ENCODE peak calls at places on chromosomes 13 and 19, in ten cellular contexts. One of them, this sample, is unnamed.

GRCh38 chr19:604355-604754 is 14.7 kb downstream of the HCN2 start:
- DNase-seq in DMS 273 treated with DMSO at 0.1 percent for 48 hours: no peak
- DNase-seq in GM03348: no peak
- DNase-seq in NCI-H1092 treated with DMSO at 0.1 percent for 48 hours: no peak
- DNase-seq in tibial artery: no peak
- DNase-seq in effector memory CD8-positive, alpha-beta T cell: no peak
- DNase-seq in NB4: peak
- DNase-seq in iris pigment epithelial cell: no peak
- DNase-seq in neural progenitor cell: no peak
- DNase-seq in T-helper 17 cell: no peak
- DNase-seq in this sample: no peak

GRCh38 chr13:46288570-46289259 is 77.0 kb downstream of the LRRC63 start:
- DNase-seq in NCI-H1092 treated with DMSO at 0.1 percent for 48 hours: peak
- DNase-seq in DMS 273 treated with DMSO at 0.1 percent for 48 hours: no peak
- DNase-seq in T-helper 17 cell: no peak
- DNase-seq in effector memory CD8-positive, alpha-beta T cell: peak
- DNase-seq in neural progenitor cell: peak
- DNase-seq in NB4: peak
- DNase-seq in GM03348: peak
- DNase-seq in tibial artery: no peak
- DNase-seq in iris pigment epithelial cell: peak
- DNase-seq in this sample: no peak

GRCh38 chr13:72424059-72424458 is 303.4 kb downstream of the MZT1 start:
- DNase-seq in iris pigment epithelial cell: no peak
- DNase-seq in DMS 273 treated with DMSO at 0.1 percent for 48 hours: no peak
- DNase-seq in NCI-H1092 treated with DMSO at 0.1 percent for 48 hours: no peak
- DNase-seq in neural progenitor cell: peak
- DNase-seq in GM03348: no peak
- DNase-seq in effector memory CD8-positive, alpha-beta T cell: no peak
- DNase-seq in tibial artery: no peak
- DNase-seq in NB4: no peak
- DNase-seq in T-helper 17 cell: no peak
- DNase-seq in this sample: no peak

GRCh38 chr19:1954547-1954946 is 13.6 kb downstream of the CSNK1G2 start:
- DNase-seq in T-helper 17 cell: no peak
- DNase-seq in tibial artery: no peak
- DNase-seq in neural progenitor cell: no peak
- DNase-seq in iris pigment epithelial cell: no peak
- DNase-seq in effector memory CD8-positive, alpha-beta T cell: no peak
- DNase-seq in NCI-H1092 treated with DMSO at 0.1 percent for 48 hours: no peak
- DNase-seq in GM03348: no peak
- DNase-seq in DMS 273 treated with DMSO at 0.1 percent for 48 hours: no peak
- DNase-seq in NB4: no peak
- DNase-seq in this sample: no peak

GRCh38 chr13:48938308-48938943 is 37.3 kb upstream of the FNDC3A start:
- DNase-seq in effector memory CD8-positive, alpha-beta T cell: no peak
- DNase-seq in GM03348: no peak
- DNase-seq in NB4: no peak
- DNase-seq in tibial artery: no peak
- DNase-seq in DMS 273 treated with DMSO at 0.1 percent for 48 hours: no peak
- DNase-seq in NCI-H1092 treated with DMSO at 0.1 percent for 48 hours: no peak
- DNase-seq in iris pigment epithelial cell: no peak
- DNase-seq in neural progenitor cell: no peak
- DNase-seq in T-helper 17 cell: no peak
- DNase-seq in this sample: no peak

GRCh38 chr19:16288544-16288943 is 36.1 kb upstream of the KLF2 start:
- DNase-seq in neural progenitor cell: no peak
- DNase-seq in NB4: no peak
- DNase-seq in effector memory CD8-positive, alpha-beta T cell: no peak
- DNase-seq in T-helper 17 cell: no peak
- DNase-seq in DMS 273 treated with DMSO at 0.1 percent for 48 hours: no peak
- DNase-seq in GM03348: no peak
- DNase-seq in NCI-H1092 treated with DMSO at 0.1 percent for 48 hours: no peak
- DNase-seq in iris pigment epithelial cell: peak
- DNase-seq in tibial artery: no peak
- DNase-seq in this sample: no peak

GRCh38 chr13:92187378-92187989 is 789.1 kb downstream of the GPC5 start:
- DNase-seq in NCI-H1092 treated with DMSO at 0.1 percent for 48 hours: peak
- DNase-seq in DMS 273 treated with DMSO at 0.1 percent for 48 hours: no peak
- DNase-seq in NB4: peak
- DNase-seq in neural progenitor cell: peak
- DNase-seq in tibial artery: no peak
- DNase-seq in iris pigment epithelial cell: peak
- DNase-seq in effector memory CD8-positive, alpha-beta T cell: no peak
- DNase-seq in T-helper 17 cell: no peak
- DNase-seq in GM03348: peak
- DNase-seq in this sample: peak

GRCh38 chr19:512548-513365 is 5.5 kb downstream of the TPGS1 start:
- DNase-seq in NB4: no peak
- DNase-seq in iris pigment epithelial cell: no peak
- DNase-seq in GM03348: no peak
- DNase-seq in NCI-H1092 treated with DMSO at 0.1 percent for 48 hours: peak
- DNase-seq in T-helper 17 cell: no peak
- DNase-seq in tibial artery: no peak
- DNase-seq in DMS 273 treated with DMSO at 0.1 percent for 48 hours: no peak
- DNase-seq in neural progenitor cell: no peak
- DNase-seq in effector memory CD8-positive, alpha-beta T cell: no peak
- DNase-seq in this sample: no peak

GRCh38 chr13:106568225-106569003 is 477 bp upstream of the ARGLU1 start:
- DNase-seq in iris pigment epithelial cell: no peak
- DNase-seq in tibial artery: no peak
- DNase-seq in GM03348: no peak
- DNase-seq in T-helper 17 cell: no peak
- DNase-seq in effector memory CD8-positive, alpha-beta T cell: no peak
- DNase-seq in neural progenitor cell: no peak
- DNase-seq in NB4: peak
- DNase-seq in NCI-H1092 treated with DMSO at 0.1 percent for 48 hours: no peak
- DNase-seq in DMS 273 treated with DMSO at 0.1 percent for 48 hours: no peak
- DNase-seq in this sample: no peak

GRCh38 chr19:40633207-40633606 is 32.0 kb downstream of the LTBP4 start:
- DNase-seq in T-helper 17 cell: no peak
- DNase-seq in neural progenitor cell: no peak
- DNase-seq in tibial artery: no peak
- DNase-seq in NCI-H1092 treated with DMSO at 0.1 percent for 48 hours: no peak
- DNase-seq in iris pigment epithelial cell: peak
- DNase-seq in DMS 273 treated with DMSO at 0.1 percent for 48 hours: no peak
- DNase-seq in effector memory CD8-positive, alpha-beta T cell: no peak
- DNase-seq in NB4: no peak
- DNase-seq in GM03348: no peak
- DNase-seq in this sample: no peak

GRCh38 chr19:49840321-49840720 is 10.6 kb upstream of the PTOV1 start:
- DNase-seq in effector memory CD8-positive, alpha-beta T cell: no peak
- DNase-seq in DMS 273 treated with DMSO at 0.1 percent for 48 hours: no peak
- DNase-seq in neural progenitor cell: no peak
- DNase-seq in tibial artery: no peak
- DNase-seq in T-helper 17 cell: no peak
- DNase-seq in GM03348: no peak
- DNase-seq in NB4: no peak
- DNase-seq in iris pigment epithelial cell: no peak
- DNase-seq in NCI-H1092 treated with DMSO at 0.1 percent for 48 hours: no peak
- DNase-seq in this sample: no peak

GRCh38 chr13:114068723-114069322 is 63.6 kb downstream of the RASA3 start:
- DNase-seq in GM03348: peak
- DNase-seq in neural progenitor cell: no peak
- DNase-seq in T-helper 17 cell: no peak
- DNase-seq in iris pigment epithelial cell: peak
- DNase-seq in DMS 273 treated with DMSO at 0.1 percent for 48 hours: no peak
- DNase-seq in NB4: peak
- DNase-seq in tibial artery: peak
- DNase-seq in NCI-H1092 treated with DMSO at 0.1 percent for 48 hours: no peak
- DNase-seq in effector memory CD8-positive, alpha-beta T cell: no peak
- DNase-seq in this sample: no peak